ENCODE peak calls at places on chromosome 16, in seven cellular contexts. M, Q, O, W, L, E and G are unnamed samples.

GRCh38 chr16:4787068-4787467 is 1.1 kb downstream of the SEPTIN12 start:
- DNase-seq in M (no peak), Q (no peak), O (no peak), W (peak), L (no peak), E (no peak), G (no peak)

GRCh38 chr16:56743840-56744239 is 13.9 kb downstream of the NUP93 start:
- DNase-seq in M (no peak), Q (no peak), O (no peak), W (no peak), L (no peak), E (no peak), G (peak)

GRCh38 chr16:15482068-15482747 is 47.8 kb downstream of the BMERB1 start:
- DNase-seq in M (no peak), Q (no peak), O (peak), W (no peak), L (peak), E (peak), G (peak)

GRCh38 chr16:50476486-50477260 is 71.5 kb upstream of the NKD1 start:
- DNase-seq in M (no peak), Q (no peak), O (no peak), W (no peak), L (no peak), E (no peak), G (no peak)

GRCh38 chr16:53071748-53072301 is 17.0 kb downstream of the CHD9 start:
- DNase-seq in M (no peak), Q (no peak), O (no peak), W (no peak), L (no peak), E (no peak), G (no peak)

GRCh38 chr16:84795338-84796053 is 24.3 kb upstream of the CRISPLD2 start:
- DNase-seq in M (no peak), Q (no peak), O (no peak), W (no peak), L (no peak), E (peak), G (no peak)

GRCh38 chr16:88034770-88035169 is 83.5 kb downstream of the BANP start:
- DNase-seq in M (no peak), Q (no peak), O (no peak), W (no peak), L (no peak), E (no peak), G (no peak)

GRCh38 chr16:6165330-6165984 is 1067.9 kb upstream of the EEF2KMT start:
- DNase-seq in M (no peak), Q (no peak), O (no peak), W (no peak), L (no peak), E (no peak), G (no peak)

GRCh38 chr16:31519746-31520145 is 8.0 kb upstream of the AHSP start:
- DNase-seq in M (no peak), Q (no peak), O (no peak), W (no peak), L (no peak), E (no peak), G (no peak)

GRCh38 chr16:67177743-67178699 is 5.7 kb downstream of the MATCAP1 start:
- DNase-seq in M (no peak), Q (peak), O (peak), W (peak), L (peak), E (peak), G (no peak)

GRCh38 chr16:84614914-84615813 is 2.7 kb downstream of the COTL1 start:
- DNase-seq in M (no peak), Q (no peak), O (no peak), W (no peak), L (no peak), E (no peak), G (no peak)

GRCh38 chr16:88327566-88328312 is 55.0 kb upstream of the ZNF469 start:
- DNase-seq in M (no peak), Q (no peak), O (no peak), W (no peak), L (no peak), E (no peak), G (no peak)

GRCh38 chr16:11233727-11234376 is 22.2 kb downstream of the SOCS1 start:
- DNase-seq in M (no peak), Q (no peak), O (peak), W (peak), L (no peak), E (no peak), G (no peak)

GRCh38 chr16:52078716-52079655 is 468.0 kb downstream of the TOX3 start:
- DNase-seq in M (no peak), Q (no peak), O (no peak), W (no peak), L (no peak), E (no peak), G (no peak)

GRCh38 chr16:84166796-84167695 is 19.8 kb downstream of the TAF1C start:
- DNase-seq in M (no peak), Q (no peak), O (no peak), W (no peak), L (no peak), E (no peak), G (no peak)

GRCh38 chr16:77690416-77690815 is 31.9 kb upstream of the NUDT7 start:
- DNase-seq in M (no peak), Q (no peak), O (no peak), W (no peak), L (no peak), E (no peak), G (no peak)

GRCh38 chr16:2009791-2010510 is at the start of gene ZNF598:
- DNase-seq in M (peak), Q (peak), O (peak), W (peak), L (peak), E (peak), G (peak)

GRCh38 chr16:75219838-75220237 is 1.1 kb downstream of the CTRB1 start:
- DNase-seq in M (no peak), Q (peak), O (no peak), W (no peak), L (no peak), E (no peak), G (no peak)

GRCh38 chr16:585351-585750 is 4.5 kb upstream of the RAB40C start:
- DNase-seq in M (no peak), Q (no peak), O (no peak), W (no peak), L (no peak), E (peak), G (no peak)

GRCh38 chr16:19984136-19984535 is 89.6 kb downstream of the GPR139 start:
- DNase-seq in M (no peak), Q (no peak), O (no peak), W (no peak), L (no peak), E (no peak), G (no peak)

GRCh38 chr16:6160303-6160702 is 1062.7 kb upstream of the EEF2KMT start:
- DNase-seq in M (no peak), Q (no peak), O (no peak), W (no peak), L (no peak), E (no peak), G (no peak)

GRCh38 chr16:88703486-88704309 is 2.5 kb downstream of the RNF166 start:
- DNase-seq in M (no peak), Q (peak), O (peak), W (no peak), L (no peak), E (peak), G (no peak)

GRCh38 chr16:51982715-51983680 is 563.9 kb downstream of the TOX3 start:
- DNase-seq in M (peak), Q (peak), O (peak), W (peak), L (peak), E (peak), G (peak)

GRCh38 chr16:12059216-12059769 is 82.8 kb downstream of the SNX29 start:
- DNase-seq in M (no peak), Q (no peak), O (no peak), W (no peak), L (no peak), E (no peak), G (no peak)

GRCh38 chr16:1183235-1183907 is 30.5 kb downstream of the CACNA1H start:
- DNase-seq in M (peak), Q (no peak), O (no peak), W (no peak), L (peak), E (no peak), G (peak)

GRCh38 chr16:1772362-1772907 is at the start of gene EME2:
- DNase-seq in M (no peak), Q (peak), O (peak), W (no peak), L (no peak), E (no peak), G (no peak)